ENCODE peak calls at places on chromosomes 7 and 10, in ten cellular contexts. K is activated CD8-positive, alpha-beta memory T cell treated with anti-CD3 and anti-CD28 coated beads for 4 hours; A is neural crest cell; R is ELR; P is amniotic epithelial cell; X is GM13977; Y is stimulated activated CD8-positive, alpha-beta memory T cell treated with anti-CD3 and anti-CD28 coated beads, Interleukin-2, amount 100 ng/mL, for 48 hours; G is T-helper 9 cell; B is CD4-positive, alpha-beta T cell; Q is GM23248. Z is an unnamed sample.

GRCh38 chr10:120942806-120943413 is 91.7 kb downstream of the WDR11 start:
- DNase-seq in K (peak), A (peak), R (peak), P (peak), X (peak), Y (peak), G (peak), B (peak), Q (peak), Z (peak)

GRCh38 chr7:32573110-32573687 is 77.9 kb downstream of the AVL9 start:
- DNase-seq in K (no peak), A (no peak), R (no peak), P (no peak), X (no peak), Y (no peak), G (no peak), B (no peak), Q (no peak), Z (no peak)

GRCh38 chr7:150450491-150450992 is at the start of gene GIMAP8:
- DNase-seq in K (no peak), A (no peak), R (no peak), P (no peak), X (peak), Y (peak), G (peak), B (peak), Q (no peak), Z (no peak)

GRCh38 chr10:68371604-68372003 is 35.5 kb downstream of the RUFY2 start:
- DNase-seq in K (no peak), A (no peak), R (no peak), P (no peak), X (no peak), Y (no peak), G (no peak), B (no peak), Q (no peak), Z (no peak)

GRCh38 chr10:73406863-73407262 is 7.0 kb downstream of the ANXA7 start:
- DNase-seq in K (no peak), A (no peak), R (no peak), P (peak), X (no peak), Y (no peak), G (no peak), B (no peak), Q (no peak), Z (no peak)

GRCh38 chr10:91745086-91745831 is 53.0 kb upstream of the TNKS2 start:
- DNase-seq in K (no peak), A (no peak), R (peak), P (peak), X (no peak), Y (no peak), G (no peak), B (no peak), Q (peak), Z (peak)

GRCh38 chr7:16644624-16644986 is 949 bp downstream of the ANKMY2 start:
- DNase-seq in K (peak), A (peak), R (peak), P (peak), X (peak), Y (peak), G (peak), B (peak), Q (peak), Z (no peak)

GRCh38 chr10:11849908-11850307 is 26.8 kb downstream of the PROSER2 start:
- DNase-seq in K (no peak), A (no peak), R (no peak), P (peak), X (no peak), Y (no peak), G (no peak), B (no peak), Q (no peak), Z (no peak)

GRCh38 chr10:86349474-86349873 is 17.1 kb downstream of the GRID1 start:
- DNase-seq in K (no peak), A (peak), R (peak), P (no peak), X (peak), Y (no peak), G (no peak), B (no peak), Q (peak), Z (peak)

Z was measured in HTR-8/SVneo.